ENCODE peak calls at places on chromosomes 6 and 20, in ten cellular contexts. Q is HCT116; J is esophagus muscularis mucosa; P is stimulated activated naive CD8-positive, alpha-beta T cell treated with anti-CD3 and anti-CD28 coated beads, Interleukin-15, Interleukin-2, amounts not matched to agents 100 U/mL and 50 U/mL, for 24 hours; H is GM23248; L is GM19239; M is stimulated activated CD4-positive, alpha-beta T cell treated with anti-CD3 and anti-CD28 coated beads, Interleukin-15, amount 100 ng/mL, for 24 hours; E is iris pigment epithelial cell; Y is T-helper 1 cell; I is lower leg skin. W is an unnamed sample.
A peak's percentile ranks its signal among the peaks of the same experiment; 100 is the strongest.

GRCh38 chr6:104784884-104785283 is 74.8 kb downstream of the HACE1 start:
- DNase-seq in Q (no peak), J (no peak), P (no peak), H (peak; percentile 38), L (no peak), M (no peak), E (peak; percentile 61), Y (no peak), I (no peak), W (peak; percentile 53)

GRCh38 chr20:53708129-53708968 is 114.7 kb upstream of the ZNF217 start:
- DNase-seq in Q (no peak), J (no peak), P (peak; percentile 53), H (peak; percentile 57), L (no peak), M (peak; percentile 65), E (peak; percentile 65), Y (no peak), I (no peak), W (peak; percentile 76)

GRCh38 chr6:141829566-141829965 is 303.2 kb upstream of the GJE1 start:
- DNase-seq in Q (no peak), J (no peak), P (no peak), H (no peak), L (no peak), M (no peak), E (no peak), Y (no peak), I (no peak), W (no peak)

GRCh38 chr6:105077592-105078463 is 102.0 kb downstream of the POPDC3 start:
- DNase-seq in Q (peak; percentile 44), J (no peak), P (no peak), H (peak; percentile 78), L (no peak), M (no peak), E (peak; percentile 67), Y (no peak), I (no peak), W (peak; percentile 69)

GRCh38 chr6:117477988-117478852 is 4.3 kb upstream of the DCBLD1 start:
- DNase-seq in Q (no peak), J (no peak), P (peak; percentile 9), H (no peak), L (peak; percentile 14), M (no peak), E (peak; percentile 22), Y (no peak), I (no peak), W (peak; percentile 48)

GRCh38 chr6:33279971-33280511 is 3.1 kb downstream of the B3GALT4 start:
- DNase-seq in Q (peak; percentile 82), J (no peak), P (no peak), H (peak; percentile 72), L (no peak), M (no peak), E (peak; percentile 66), Y (no peak), I (no peak), W (peak; percentile 85)

GRCh38 chr20:5920581-5920980 is 29.8 kb downstream of the TRMT6 start:
- DNase-seq in Q (no peak), J (no peak), P (no peak), H (no peak), L (no peak), M (no peak), E (no peak), Y (no peak), I (no peak), W (no peak)

GRCh38 chr6:33958208-33958862 is 154.5 kb upstream of the MLN start:
- DNase-seq in Q (no peak), J (no peak), P (peak; percentile 25), H (peak; percentile 8), L (no peak), M (peak; percentile 21), E (no peak), Y (no peak), I (no peak), W (peak; percentile 14)

GRCh38 chr20:25346349-25346748 is 44.3 kb downstream of the ABHD12 start:
- DNase-seq in Q (no peak), J (no peak), P (peak; percentile 15), H (no peak), L (no peak), M (no peak), E (no peak), Y (no peak), I (peak; percentile 45), W (no peak)

W was measured in ELR.